ENCODE peak calls at places on chromosome 14, in ten cellular contexts. Q is left ventricle myocardium inferior; J is dorsolateral prefrontal cortex; B is uterus; C is HCT116; K is CD8-positive, alpha-beta T cell; X is AG04450; M is colonic mucosa; A is cardiac muscle cell; F is prostate gland. O is an unnamed sample.

GRCh38 chr14:84859116-84859515 is 670.8 kb upstream of the FLRT2 start:
- DNase-seq in C (no peak), K (no peak), A (no peak), B (no peak), F (no peak), J (no peak), M (no peak), X (no peak), Q (no peak), O (no peak)

GRCh38 chr14:73239463-73240241 is 2.3 kb downstream of the PAPLN start:
- DNase-seq in A (peak; percentile 72), F (peak; percentile 60), B (peak; percentile 70), Q (peak; percentile 51), K (no peak), M (no peak), C (no peak), X (no peak), J (peak; percentile 40), O (peak; percentile 75)

GRCh38 chr14:51546603-51547258 is 105.0 kb upstream of the FRMD6 start:
- DNase-seq in B (no peak), F (no peak), C (no peak), X (no peak), Q (no peak), M (no peak), K (no peak), A (no peak), J (no peak), O (no peak)

GRCh38 chr14:66405158-66405557 is 81.0 kb upstream of the CCDC196 start:
- DNase-seq in C (no peak), X (no peak), A (peak; percentile 67), K (no peak), M (no peak), J (peak; percentile 17), F (no peak), B (no peak), Q (no peak), O (no peak)

GRCh38 chr14:93067088-93067487 is 48.6 kb downstream of the ITPK1 start:
- DNase-seq in K (no peak), C (no peak), X (no peak), A (no peak), J (no peak), B (no peak), Q (no peak), F (no peak), M (no peak), O (no peak)

GRCh38 chr14:50920482-50921225 is 23.6 kb downstream of the PYGL start:
- DNase-seq in F (no peak), B (no peak), J (no peak), X (peak; percentile 48), K (no peak), C (no peak), A (peak; percentile 94), M (no peak), Q (no peak), O (no peak)

GRCh38 chr14:92982941-92983340 is 60.0 kb downstream of the CHGA start:
- DNase-seq in Q (no peak), C (no peak), B (no peak), J (peak; percentile 55), X (no peak), F (no peak), M (no peak), K (no peak), A (no peak), O (no peak)

GRCh38 chr14:91493169-91493568 is 16.9 kb downstream of the PPP4R3A start:
- DNase-seq in B (no peak), F (no peak), Q (no peak), K (no peak), C (no peak), A (peak; percentile 40), X (no peak), J (no peak), M (no peak), O (no peak)

DNA sequence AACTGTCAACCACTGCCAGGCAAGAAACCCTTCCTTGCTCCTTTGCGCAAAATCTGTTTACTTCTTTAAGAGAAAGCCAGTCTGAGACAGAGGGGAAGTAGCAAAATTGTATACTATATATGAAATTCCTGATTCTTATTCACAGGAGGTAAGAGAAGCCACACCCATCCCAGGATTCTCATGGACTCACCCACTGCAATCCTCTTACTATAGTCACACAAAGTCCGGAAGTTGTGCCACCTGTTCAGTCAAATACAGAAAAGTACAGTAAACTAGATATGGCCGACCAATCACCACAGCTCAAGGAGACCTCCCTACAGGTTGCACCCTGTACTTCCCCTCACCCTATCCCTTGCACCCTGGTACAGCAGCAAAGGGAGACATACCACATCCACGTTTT is 2.9 kb downstream of the PRMT5 start:
- DNase-seq in X (no peak), A (no peak), B (no peak), K (no peak), M (peak; percentile 58), C (no peak), F (no peak), Q (no peak), J (no peak), O (no peak)
- H3K4me3 ChIP-seq in X (no peak overlapping the region), A (no peak overlapping the region), B (no peak overlapping the region), K (no peak overlapping the region), M (no peak overlapping the region), C (no peak overlapping the region), F (no peak overlapping the region), Q (no peak overlapping the region), J (no peak overlapping the region), O (no peak overlapping the region)

GRCh38 chr14:21241218-21241819 is 27.9 kb downstream of the HNRNPC start:
- DNase-seq in J (no peak), A (peak; percentile 54), F (no peak), X (peak; percentile 11), B (no peak), K (no peak), Q (no peak), M (no peak), C (no peak), O (no peak)
- TF ChIP-seq CTCF in J (peak; percentile 49), A (peak; percentile 41), F (peak; percentile 26), X (peak; percentile 44), B (peak; percentile 15), K (peak; percentile 66), Q (peak; percentile 54), M (peak; percentile 24), C (peak; percentile 28), O (peak; percentile 55)

GRCh38 chr14:103870891-103871595 is 23.7 kb upstream of the PPP1R13B start:
- DNase-seq in M (no peak), J (no peak), X (no peak), C (no peak), F (no peak), Q (no peak), B (no peak), K (no peak), A (no peak), O (no peak)
- H3K27ac ChIP-seq in M (peak overlapping the region; percentile 34), J (no peak overlapping the region), X (no peak overlapping the region), C (peak overlapping the region; percentile 42), F (peak overlapping the region; percentile 71), Q (peak overlapping the region; percentile 77), B (no peak overlapping the region), K (no peak overlapping the region), A (no peak overlapping the region), O (peak overlapping the region; percentile 76)

GRCh38 chr14:49306152-49306751 is 279.9 kb downstream of the RPS29 start:
- DNase-seq in C (peak; percentile 18), X (no peak), A (peak; percentile 27), J (no peak), Q (no peak), B (no peak), F (no peak), M (no peak), K (no peak), O (no peak)
- H3K4me3 ChIP-seq in C (no peak overlapping the region), X (no peak overlapping the region), A (no peak overlapping the region), J (no peak overlapping the region), Q (no peak overlapping the region), B (no peak overlapping the region), F (no peak overlapping the region), M (no peak overlapping the region), K (no peak overlapping the region), O (no peak overlapping the region)

GRCh38 chr14:89013098-89013504 is 188.7 kb downstream of the TTC8 start:
- DNase-seq in A (peak; percentile 50), B (no peak), K (no peak), X (no peak), C (peak; percentile 50), Q (no peak), F (no peak), J (no peak), M (peak; percentile 82), O (no peak)
- TF ChIP-seq CTCF in A (peak; percentile 39), B (no peak), K (no peak), X (peak; percentile 19), C (peak; percentile 42), Q (peak; percentile 19), F (no peak), J (no peak), M (peak; percentile 54), O (no peak)

DNA sequence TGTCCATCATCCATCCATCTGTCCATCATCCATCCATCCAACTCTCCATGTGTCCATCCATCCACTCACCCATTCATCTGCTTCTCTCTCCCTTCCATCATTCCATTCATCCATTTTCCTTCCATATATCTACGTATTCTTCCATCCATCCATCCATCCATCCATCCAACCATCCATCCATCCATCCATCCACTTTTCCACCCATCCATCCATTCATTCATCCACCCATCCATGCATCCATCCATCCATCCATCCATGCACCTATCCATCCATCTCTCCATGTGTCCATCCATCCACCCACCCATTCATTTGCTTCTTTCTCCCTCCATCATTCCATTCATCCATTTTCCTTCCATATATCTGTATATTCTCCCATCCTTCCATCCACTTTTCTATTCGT is 214.0 kb upstream of the RTL1 start:
- DNase-seq in J (no peak), C (no peak), Q (no peak), F (no peak), A (no peak), M (no peak), K (no peak), X (no peak), B (no peak), O (no peak)
- H3K27ac ChIP-seq in J (no peak overlapping the region), C (no peak overlapping the region), Q (no peak overlapping the region), F (no peak overlapping the region), A (no peak overlapping the region), M (no peak overlapping the region), K (no peak overlapping the region), X (no peak overlapping the region), B (no peak overlapping the region), O (no peak overlapping the region)

GRCh38 chr14:21987937-21988336 is 314.3 kb upstream of the OR4E1 start:
- DNase-seq in F (no peak), A (peak; percentile 48), C (peak; percentile 45), M (no peak), Q (no peak), B (no peak), J (no peak), K (no peak), X (no peak), O (no peak)

GRCh38 chr14:21991130-21991529 is 317.5 kb upstream of the OR4E1 start:
- DNase-seq in X (no peak), Q (no peak), J (no peak), A (no peak), F (no peak), B (no peak), C (no peak), M (no peak), K (no peak), O (no peak)

GRCh38 chr14:21989090-21989489 is 315.5 kb upstream of the OR4E1 start:
- DNase-seq in K (no peak), F (no peak), X (no peak), M (no peak), B (no peak), C (no peak), A (no peak), J (no peak), Q (no peak), O (no peak)

GRCh38 chr14:21988413-21988812 is 314.8 kb upstream of the OR4E1 start:
- DNase-seq in B (no peak), M (no peak), A (no peak), X (no peak), C (no peak), K (no peak), Q (no peak), F (no peak), J (no peak), O (no peak)

GRCh38 chr14:21990116-21990515 is 316.5 kb upstream of the OR4E1 start:
- DNase-seq in B (no peak), Q (no peak), C (no peak), J (no peak), K (no peak), M (no peak), X (no peak), A (peak; percentile 7), F (no peak), O (no peak)
- H3K4me3 ChIP-seq in B (no peak overlapping the region), Q (no peak overlapping the region), C (no peak overlapping the region), J (no peak overlapping the region), K (peak overlapping the region; percentile 6), M (no peak overlapping the region), X (no peak overlapping the region), A (no peak overlapping the region), F (no peak overlapping the region), O (no peak overlapping the region)

O was measured in right atrium auricular region.